ENCODE peak calls at places on chromosomes 2 and 18, in seven cellular contexts. O is aorta, S is right lobe of liver, K is IMR-90, X is T-cell, C is HuH-7.5, M is lower leg skin. F is an unnamed sample.
A peak's percentile ranks its signal among the peaks of the same experiment; 100 is the strongest.

GRCh38 chr2:228771719-228772254 is 499.3 kb downstream of the PID1 start:
- DNase-seq in M (no peak), S (no peak), C (no peak), O (no peak), X (no peak), K (no peak), F (no peak)

GRCh38 chr2:20916604-20917286 is 93.8 kb upstream of the LDAH start:
- DNase-seq in S (no peak), O (no peak), X (no peak), C (peak; percentile 54), M (no peak), K (peak; percentile 13), F (peak; percentile 6)

GRCh38 chr2:2663401-2664036 is 332.4 kb upstream of the MYT1L start:
- DNase-seq in C (no peak), S (no peak), X (no peak), M (no peak), O (no peak), K (peak; percentile 24), F (no peak)

GRCh38 chr2:70668432-70668831 is 99.6 kb downstream of the ADD2 start:
- DNase-seq in O (no peak), S (no peak), C (no peak), X (no peak), M (peak; percentile 36), K (no peak), F (no peak)

GRCh38 chr2:213065583-213066444 is 85.6 kb downstream of the IKZF2 start:
- DNase-seq in S (peak; percentile 53), M (no peak), C (no peak), X (no peak), O (no peak), K (peak; percentile 50), F (peak; percentile 70)

GRCh38 chr2:119283873-119284331 is 60.3 kb downstream of the STEAP3 start:
- DNase-seq in C (no peak), K (peak; percentile 80), S (peak; percentile 81), O (peak; percentile 89), M (peak; percentile 93), X (no peak), F (peak; percentile 12)

GRCh38 chr18:74524097-74524496 is 10.2 kb upstream of the CNDP1 start:
- DNase-seq in X (no peak), O (no peak), M (peak; percentile 52), C (no peak), S (peak; percentile 55), K (peak; percentile 7), F (no peak)

GRCh38 chr2:240251848-240252190 is 111.4 kb upstream of the OTOS start:
- DNase-seq in S (no peak), O (no peak), K (no peak), C (no peak), M (no peak), X (no peak), F (no peak)

GRCh38 chr18:75162467-75162866 is 46.5 kb downstream of the PTGR3 start:
- DNase-seq in S (no peak), O (no peak), K (peak; percentile 71), M (no peak), X (no peak), C (no peak), F (peak; percentile 45)

GRCh38 chr2:145800201-145801091 is 1280.5 kb upstream of the ZEB2 start:
- DNase-seq in C (peak; percentile 34), O (no peak), S (peak; percentile 45), X (no peak), M (no peak), K (no peak), F (peak; percentile 24)

GRCh38 chr2:58853420-58853819 is 612.3 kb upstream of the FANCL start:
- DNase-seq in S (no peak), M (no peak), K (no peak), X (no peak), O (no peak), C (no peak), F (no peak)

GRCh38 chr2:100520224-100520623 is 42.6 kb upstream of the PDCL3 start:
- DNase-seq in M (no peak), C (no peak), S (no peak), X (no peak), K (no peak), O (no peak), F (no peak)

GRCh38 chr18:39571511-39571910 is 2005.9 kb upstream of the CELF4 start:
- DNase-seq in X (no peak), O (no peak), C (no peak), K (peak; percentile 19), M (no peak), S (no peak), F (peak; percentile 64)

GRCh38 chr2:233800231-233800630 is 22.1 kb downstream of the MROH2A start:
- DNase-seq in X (no peak), K (no peak), M (peak; percentile 31), S (no peak), C (no peak), O (no peak), F (no peak)

GRCh38 chr18:79826966-79827365 is 29.2 kb downstream of the KCNG2 start:
- DNase-seq in M (no peak), S (no peak), K (no peak), C (no peak), O (no peak), X (no peak), F (no peak)

GRCh38 chr2:46818141-46818552 is 97.5 kb downstream of the MCFD2 start:
- DNase-seq in S (no peak), K (no peak), M (peak; percentile 96), X (no peak), O (peak; percentile 84), C (no peak), F (no peak)

GRCh38 chr2:207746131-207746530 is 23.6 kb downstream of the FZD5 start:
- DNase-seq in X (peak; percentile 18), M (no peak), K (peak; percentile 79), S (no peak), O (peak; percentile 50), C (peak; percentile 34), F (peak; percentile 85)

GRCh38 chr2:231201475-231201814 is 3.0 kb downstream of the ARMC9 start:
- DNase-seq in X (no peak), C (no peak), M (no peak), K (no peak), S (no peak), O (no peak), F (no peak)

GRCh38 chr2:158464426-158465281 is 7.9 kb downstream of the PKP4 start:
- DNase-seq in S (no peak), O (no peak), M (no peak), X (no peak), C (peak; percentile 34), K (peak; percentile 16), F (peak; percentile 29)

GRCh38 chr18:60883594-60883993 is 449.6 kb upstream of the CDH20 start:
- DNase-seq in O (no peak), K (no peak), S (no peak), M (no peak), C (no peak), X (no peak), F (no peak)

GRCh38 chr2:61980758-61981157 is 75.3 kb downstream of the COMMD1 start:
- DNase-seq in O (no peak), X (no peak), K (no peak), M (no peak), C (no peak), S (no peak), F (no peak)

F was measured in fibroblast of pulmonary artery.